ENCODE peak calls at places on chromosomes 2 and 18, in four cellular contexts. S is activated CD4-positive, CD25-positive, alpha-beta regulatory T cell; K is CD4-positive, alpha-beta T cell; R is GM04503. D is an unnamed sample.

GRCh38 chr2:111946294-111947114 is 48.1 kb downstream of the MERTK start:
- DNase-seq in K (no peak), S (no peak), R (peak; percentile 58), D (peak; percentile 55)

GRCh38 chr18:31723998-31724711 is 36.5 kb downstream of the SLC25A52 start:
- DNase-seq in S (no peak), K (no peak), R (no peak), D (no peak)

GRCh38 chr2:16069933-16070647 is 129.7 kb downstream of the MYCN start:
- DNase-seq in K (no peak), R (no peak), S (no peak), D (no peak)

GRCh38 chr2:119435953-119436297 is 4.3 kb downstream of the TMEM37 start:
- DNase-seq in R (no peak), K (no peak), S (no peak), D (no peak)

GRCh38 chr2:14517731-14518130 is 114.8 kb upstream of the LRATD1 start:
- DNase-seq in K (no peak), R (no peak), S (no peak), D (no peak)

GRCh38 chr18:48790226-48790863 is 160.4 kb downstream of the SMAD7 start:
- DNase-seq in S (no peak), R (no peak), K (no peak), D (no peak)

GRCh38 chr2:237859533-237860272 is at the start of gene RAMP1:
- DNase-seq in K (no peak), S (no peak), R (no peak), D (no peak)

GRCh38 chr18:42936289-42936688 is 179.2 kb downstream of the RIT2 start:
- DNase-seq in R (no peak), K (no peak), S (no peak), D (no peak)

GRCh38 chr2:85505551-85506238 is 33.3 kb upstream of the MAT2A start:
- DNase-seq in S (no peak), K (no peak), R (no peak), D (no peak)

GRCh38 chr2:237866119-237866621 is 6.7 kb downstream of the RAMP1 start:
- DNase-seq in K (no peak), R (no peak), S (no peak), D (no peak)

GRCh38 chr2:171837736-171838135 is 56.3 kb downstream of the SLC25A12 start:
- DNase-seq in R (no peak), S (no peak), K (no peak), D (no peak)

GRCh38 chr2:174153757-174154680 is 94.3 kb downstream of the OLA1 start:
- DNase-seq in R (peak; percentile 73), S (no peak), K (no peak), D (peak; percentile 64)

GRCh38 chr18:48919547-48919946 is 31.2 kb downstream of the SMAD7 start:
- DNase-seq in S (no peak), K (no peak), R (no peak), D (no peak)

GRCh38 chr2:33121416-33121815 is 174.7 kb downstream of the LTBP1 start:
- DNase-seq in S (no peak), K (no peak), R (no peak), D (no peak)

D was measured in GM04504.